ENCODE peak calls at places on chromosomes 5 and 9, in seven cellular contexts. B, K, N, S, O, Z and D are unnamed samples.

GRCh38 chr5:6758201-6758600 is 45.0 kb downstream of the TENT4A start:
- DNase-seq in S (no peak), B (no peak), Z (no peak), K (no peak), O (no peak), N (no peak), D (no peak)

GRCh38 chr5:9888517-9888916 is 258.4 kb upstream of the TAS2R1 start:
- DNase-seq in O (no peak), N (peak), B (no peak), S (peak), K (no peak), Z (no peak), D (no peak)

GRCh38 chr9:14910178-14910805 is at the start of gene FREM1:
- DNase-seq in K (no peak), Z (no peak), B (peak), O (no peak), S (peak), N (no peak), D (no peak)

GRCh38 chr5:77230727-77231469 is 20.4 kb downstream of the PDE8B start:
- DNase-seq in O (no peak), Z (no peak), S (peak), K (no peak), N (peak), B (no peak), D (peak)

GRCh38 chr5:171907731-171908343 is 98.6 kb downstream of the FBXW11 start:
- DNase-seq in Z (no peak), S (peak), B (no peak), N (peak), O (peak), K (peak), D (peak)

GRCh38 chr9:135700525-135700924 is 1.2 kb upstream of the SOHLH1 start:
- DNase-seq in S (no peak), N (no peak), B (no peak), Z (no peak), K (no peak), O (no peak), D (no peak)

GRCh38 chr5:120655828-120656435 is 191.8 kb downstream of the PRR16 start:
- DNase-seq in B (no peak), O (no peak), K (no peak), S (peak), Z (no peak), N (peak), D (peak)

GRCh38 chr9:76987594-76988200 is 31.8 kb upstream of the FOXB2 start:
- DNase-seq in N (peak), B (no peak), O (no peak), K (no peak), S (peak), Z (no peak), D (peak)

GRCh38 chr5:137563646-137564474 is 64.7 kb upstream of the SPOCK1 start:
- DNase-seq in K (no peak), B (no peak), O (no peak), S (peak), N (peak), Z (no peak), D (no peak)

GRCh38 chr5:137575847-137576246 is 76.7 kb upstream of the SPOCK1 start:
- DNase-seq in Z (no peak), O (no peak), N (no peak), K (no peak), S (peak), B (no peak), D (no peak)

GRCh38 chr9:115513148-115513547 is 395.2 kb upstream of the TNC start:
- DNase-seq in N (no peak), K (no peak), B (no peak), Z (no peak), S (no peak), O (no peak), D (no peak)

GRCh38 chr9:124450931-124451661 is 845 bp downstream of the ADGRD2 start:
- DNase-seq in S (no peak), O (no peak), B (no peak), N (no peak), K (no peak), Z (peak), D (no peak)

GRCh38 chr5:170168002-170168401 is 62.3 kb downstream of the FOXI1 start:
- DNase-seq in O (no peak), B (no peak), S (no peak), K (no peak), Z (no peak), N (no peak), D (no peak)

GRCh38 chr9:33731625-33732024 is 63.7 kb upstream of the PRSS3 start:
- DNase-seq in Z (no peak), N (no peak), B (no peak), K (no peak), S (no peak), O (no peak), D (no peak)

GRCh38 chr9:110256142-110256391 is 240 bp downstream of the TXN start:
- DNase-seq in K (no peak), O (no peak), N (no peak), S (no peak), Z (no peak), B (no peak), D (no peak)

GRCh38 chr9:135925496-135926133 is 18.3 kb upstream of the CAMSAP1 start:
- DNase-seq in S (peak), K (no peak), O (no peak), B (no peak), Z (no peak), N (peak), D (no peak)

GRCh38 chr9:129759329-129759728 is 6.5 kb upstream of the PTGES start:
- DNase-seq in S (no peak), N (no peak), K (no peak), B (no peak), Z (no peak), O (no peak), D (no peak)

GRCh38 chr5:82494942-82495341 is 216.8 kb upstream of the RPS23 start:
- DNase-seq in N (peak), Z (no peak), O (no peak), K (no peak), S (peak), B (no peak), D (no peak)

DNA sequence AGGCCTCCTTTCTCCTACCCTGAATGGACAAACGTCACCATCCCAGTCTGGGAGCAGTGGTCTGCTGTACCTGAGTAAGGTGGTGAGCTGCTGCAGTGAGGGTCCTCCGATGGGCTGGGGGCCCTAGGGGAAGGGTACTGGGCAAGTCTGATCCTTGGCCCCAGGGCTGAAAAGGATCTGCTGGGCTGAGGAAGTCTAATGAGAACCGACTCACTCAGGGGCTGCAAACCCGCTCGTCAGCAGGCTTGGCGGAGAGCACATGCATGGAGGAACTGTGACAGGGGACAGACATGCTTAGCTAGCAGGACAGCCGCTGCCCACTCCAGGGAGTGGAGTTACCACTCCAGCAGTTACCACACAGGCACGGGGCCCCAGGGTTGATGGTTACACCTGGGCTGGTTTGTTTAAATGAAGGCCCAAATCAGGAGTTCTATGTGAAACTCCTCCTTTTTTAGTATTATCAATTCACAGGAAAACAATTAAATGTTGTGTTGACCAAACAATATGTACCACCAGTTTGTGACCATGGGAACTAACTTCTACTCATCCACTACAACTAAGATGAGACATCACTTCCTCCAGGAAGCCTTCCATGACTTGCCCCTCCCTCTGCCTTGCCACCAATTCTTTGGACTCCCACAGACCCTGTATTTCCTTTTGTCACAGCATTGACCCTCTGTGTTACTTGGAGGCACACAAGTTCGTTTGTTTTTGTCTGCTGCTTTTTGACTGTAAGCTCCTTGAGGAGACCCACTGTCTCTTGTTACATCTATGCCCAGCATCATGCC is 56.1 kb upstream of the CPLX2 start:
- DNase-seq in N (no peak), S (no peak), K (no peak), B (no peak), O (no peak), Z (peak), D (no peak)
- H3K27ac ChIP-seq in N (no peak), S (no peak), K (no peak), B (no peak), O (no peak), Z (no peak), D (no peak)

GRCh38 chr9:128203024-128203841 is at the start of gene DNM1:
- DNase-seq in O (peak), K (peak), S (peak), Z (peak), B (peak), N (peak), D (peak)

GRCh38 chr9:128202648-128203023 is 543 bp upstream of the DNM1 start:
- DNase-seq in O (no peak), S (no peak), N (no peak), Z (no peak), B (no peak), K (no peak), D (no peak)

GRCh38 chr9:128204858-128205257 is 1.7 kb downstream of the DNM1 start:
- DNase-seq in B (no peak), S (no peak), K (no peak), O (no peak), N (no peak), Z (no peak), D (no peak)

GRCh38 chr9:128205296-128205944 is 2.2 kb downstream of the DNM1 start:
- DNase-seq in N (no peak), B (no peak), S (no peak), Z (no peak), K (no peak), O (no peak), D (no peak)

GRCh38 chr9:128203842-128204551 is 818 bp downstream of the DNM1 start:
- DNase-seq in K (peak), O (no peak), S (peak), B (peak), N (peak), Z (no peak), D (no peak)
- H3K4me3 ChIP-seq in K (peak), O (peak), S (peak), B (peak), N (peak), Z (peak), D (no peak)

GRCh38 chr9:3912260-3912659 is 386.5 kb upstream of the RFX3 start:
- DNase-seq in O (no peak), N (no peak), B (no peak), K (no peak), S (no peak), Z (no peak), D (no peak)

GRCh38 chr9:3906437-3907213 is 380.8 kb upstream of the RFX3 start:
- DNase-seq in K (no peak), S (peak), N (peak), Z (no peak), O (no peak), B (no peak), D (no peak)

GRCh38 chr9:3912817-3913216 is 387.0 kb upstream of the RFX3 start:
- DNase-seq in B (no peak), N (peak), S (peak), K (no peak), O (no peak), Z (no peak), D (no peak)

GRCh38 chr9:3908731-3909130 is 382.9 kb upstream of the RFX3 start:
- DNase-seq in O (no peak), N (no peak), K (no peak), B (no peak), S (peak), Z (no peak), D (no peak)

DNA sequence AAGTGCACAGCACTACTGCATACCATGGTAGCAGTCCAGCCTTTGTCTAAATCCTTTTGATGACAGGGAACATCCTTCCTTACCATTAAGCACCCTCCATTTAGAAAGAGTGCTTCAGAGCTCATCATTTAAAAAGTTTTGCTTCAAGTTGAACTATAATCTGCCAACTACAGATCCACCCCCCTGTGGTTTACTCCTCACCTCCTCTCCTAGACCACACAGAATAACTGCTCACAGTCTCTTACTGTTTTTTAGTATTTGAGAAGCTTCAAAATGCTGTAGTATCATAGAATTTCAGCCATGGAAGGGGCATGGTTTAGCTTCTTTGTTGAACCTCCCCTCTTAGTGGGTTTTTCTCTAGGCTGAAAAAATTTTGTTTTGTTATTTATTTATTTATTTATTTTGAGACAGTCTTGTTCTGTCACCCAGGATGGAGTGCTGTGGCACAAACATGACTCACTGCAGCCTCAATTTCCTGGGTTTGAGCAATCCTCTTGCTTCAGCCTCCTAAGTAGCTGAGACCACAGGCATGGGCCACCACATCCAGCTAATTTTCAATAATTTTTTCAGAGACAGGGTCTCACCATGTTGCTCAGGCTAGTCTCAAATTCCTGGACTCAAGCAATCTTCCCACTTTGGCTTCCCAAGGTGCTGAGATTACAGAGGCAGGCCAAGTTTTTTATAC is 384.3 kb upstream of the RFX3 start:
- DNase-seq in K (no peak), B (no peak), O (no peak), Z (no peak), S (no peak), N (no peak), D (no peak)
- H3K27ac ChIP-seq in K (no peak), B (no peak), O (no peak), Z (no peak), S (no peak), N (no peak), D (no peak)

GRCh38 chr5:124649548-124650501 is 96.6 kb downstream of the ZNF608 start:
- DNase-seq in S (peak), K (peak), B (peak), O (peak), Z (peak), N (peak), D (peak)
- H3K4me3 ChIP-seq in S (no peak), K (no peak), B (peak), O (no peak), Z (peak), N (peak), D (peak)

GRCh38 chr5:75356719-75357118 is 19.7 kb downstream of the HMGCR start:
- DNase-seq in O (no peak), S (no peak), Z (no peak), B (no peak), K (no peak), N (no peak), D (no peak)
- H3K27ac ChIP-seq in O (no peak), S (no peak), Z (no peak), B (no peak), K (no peak), N (no peak), D (no peak)

GRCh38 chr9:649128-650074 is 192.1 kb upstream of the DMRT1 start:
- DNase-seq in S (no peak), B (no peak), K (no peak), O (no peak), N (no peak), Z (no peak), D (no peak)
- H3K4me3 ChIP-seq in S (peak), B (no peak), K (peak), O (no peak), N (no peak), Z (no peak), D (peak)